ENCODE peak calls at places on chromosomes 5 and 9, in four cellular contexts. One of them, this sample, is unnamed. For H3K9me3 and H3K4me1, the result is how much of the 10 kb centered on the place peaks cover.

GRCh38 chr9:78462616-78463015 is 165.7 kb downstream of the PSAT1 start:
- DNase-seq in neuronal stem cell: no peak
- DNase-seq in heart left ventricle: no peak
- DNase-seq in heart right ventricle: no peak
- DNase-seq in this sample: no peak

GRCh38 chr9:113343732-113344231 is 3.7 kb upstream of the WDR31 start:
- DNase-seq in neuronal stem cell: no peak
- DNase-seq in heart left ventricle: peak
- DNase-seq in heart right ventricle: peak
- DNase-seq in this sample: peak

GRCh38 chr5:14849516-14850294 is 21.9 kb downstream of the ANKH start:
- DNase-seq in neuronal stem cell: no peak
- DNase-seq in heart left ventricle: no peak
- DNase-seq in heart right ventricle: no peak
- DNase-seq in this sample: no peak

GRCh38 chr9:120750421-120750820 is 36.2 kb upstream of the MEGF9 start:
- DNase-seq in neuronal stem cell: no peak
- DNase-seq in heart left ventricle: no peak
- DNase-seq in heart right ventricle: no peak
- DNase-seq in this sample: no peak

GRCh38 chr9:103037508-103038477 is 42.7 kb downstream of the CYLC2 start:
- DNase-seq in neuronal stem cell: no peak
- DNase-seq in heart left ventricle: no peak
- DNase-seq in heart right ventricle: peak
- DNase-seq in this sample: no peak

GRCh38 chr5:175778951-175779475 is 92.4 kb upstream of the CPLX2 start:
- DNase-seq in neuronal stem cell: no peak
- DNase-seq in heart left ventricle: peak
- DNase-seq in heart right ventricle: peak
- DNase-seq in this sample: no peak

GRCh38 chr9:130010151-130010988 is 32.6 kb downstream of the FNBP1 start:
- DNase-seq in neuronal stem cell: no peak
- DNase-seq in heart left ventricle: no peak
- DNase-seq in heart right ventricle: no peak
- DNase-seq in this sample: no peak

GRCh38 chr5:109767997-109768396 is 78.3 kb downstream of the MAN2A1 start:
- DNase-seq in neuronal stem cell: no peak
- DNase-seq in heart left ventricle: no peak
- DNase-seq in heart right ventricle: no peak
- DNase-seq in this sample: no peak

GRCh38 chr5:55860709-55861108 is 9.6 kb downstream of the IL31RA start:
- DNase-seq in neuronal stem cell: no peak
- DNase-seq in heart left ventricle: no peak
- DNase-seq in heart right ventricle: no peak
- DNase-seq in this sample: no peak

GRCh38 chr5:24750356-24750755 is 105.6 kb upstream of the CDH10 start:
- DNase-seq in neuronal stem cell: no peak
- DNase-seq in heart left ventricle: no peak
- DNase-seq in heart right ventricle: no peak
- DNase-seq in this sample: no peak

GRCh38 chr5:158267228-158267627 is 408.3 kb upstream of the CLINT1 start:
- DNase-seq in neuronal stem cell: no peak
- DNase-seq in heart left ventricle: no peak
- DNase-seq in heart right ventricle: no peak
- DNase-seq in this sample: no peak

GRCh38 chr9:127183814-127184582 is 61.6 kb upstream of the ANGPTL2 start:
- DNase-seq in neuronal stem cell: no peak
- DNase-seq in heart left ventricle: peak
- DNase-seq in heart right ventricle: no peak
- DNase-seq in this sample: peak

GRCh38 chr9:96176901-96177718 is 124.9 kb downstream of the HSD17B3 start:
- DNase-seq in neuronal stem cell: no peak
- DNase-seq in heart left ventricle: no peak
- DNase-seq in heart right ventricle: no peak
- DNase-seq in this sample: no peak

GRCh38 chr5:59608745-59609144 is 284.8 kb downstream of the PDE4D start:
- DNase-seq in neuronal stem cell: no peak
- DNase-seq in heart left ventricle: no peak
- DNase-seq in heart right ventricle: no peak
- DNase-seq in this sample: no peak

GRCh38 chr5:150159741-150160179 is 4.1 kb upstream of the PDGFRB start:
- DNase-seq in neuronal stem cell: no peak
- DNase-seq in heart left ventricle: peak
- DNase-seq in heart right ventricle: peak
- DNase-seq in this sample: peak

GRCh38 chr9:8766096-8766495 is 966.5 kb upstream of the DMAC1 start:
- DNase-seq in neuronal stem cell: no peak
- DNase-seq in heart left ventricle: no peak
- DNase-seq in heart right ventricle: no peak
- DNase-seq in this sample: no peak

GRCh38 chr5:154315196-154315595 is 124.7 kb downstream of the GALNT10 start:
- DNase-seq in neuronal stem cell: no peak
- DNase-seq in heart left ventricle: no peak
- DNase-seq in heart right ventricle: no peak
- DNase-seq in this sample: no peak

GRCh38 chr5:125393416-125393815 is 647.0 kb upstream of the ZNF608 start:
- DNase-seq in neuronal stem cell: no peak
- DNase-seq in heart left ventricle: no peak
- DNase-seq in heart right ventricle: no peak
- DNase-seq in this sample: no peak
- H3K9me3 ChIP-seq in neuronal stem cell: under half
- H3K9me3 ChIP-seq in heart left ventricle: under half
- H3K9me3 ChIP-seq in heart right ventricle: under half
- H3K9me3 ChIP-seq in this sample: under half

GRCh38 chr5:97991236-97991635 is 782.2 kb upstream of the RGMB start:
- DNase-seq in neuronal stem cell: no peak
- DNase-seq in heart left ventricle: no peak
- DNase-seq in heart right ventricle: no peak
- DNase-seq in this sample: no peak
- H3K4me1 ChIP-seq in neuronal stem cell: under half
- H3K4me1 ChIP-seq in heart left ventricle: under half
- H3K4me1 ChIP-seq in heart right ventricle: under half
- H3K4me1 ChIP-seq in this sample: under half

GRCh38 chr9:137354153-137354844 is 52.2 kb upstream of the NRARP start:
- DNase-seq in neuronal stem cell: no peak
- DNase-seq in heart left ventricle: no peak
- DNase-seq in heart right ventricle: no peak
- DNase-seq in this sample: no peak

GRCh38 chr9:137354845-137355420 is 52.9 kb upstream of the NRARP start:
- DNase-seq in neuronal stem cell: no peak
- DNase-seq in heart left ventricle: no peak
- DNase-seq in heart right ventricle: no peak
- DNase-seq in this sample: no peak

GRCh38 chr9:137351781-137352501 is 49.9 kb upstream of the NRARP start:
- DNase-seq in neuronal stem cell: no peak
- DNase-seq in heart left ventricle: no peak
- DNase-seq in heart right ventricle: no peak
- DNase-seq in this sample: no peak

GRCh38 chr9:137352511-137353222 is 50.6 kb upstream of the NRARP start:
- DNase-seq in neuronal stem cell: no peak
- DNase-seq in heart left ventricle: no peak
- DNase-seq in heart right ventricle: no peak
- DNase-seq in this sample: no peak

DNA sequence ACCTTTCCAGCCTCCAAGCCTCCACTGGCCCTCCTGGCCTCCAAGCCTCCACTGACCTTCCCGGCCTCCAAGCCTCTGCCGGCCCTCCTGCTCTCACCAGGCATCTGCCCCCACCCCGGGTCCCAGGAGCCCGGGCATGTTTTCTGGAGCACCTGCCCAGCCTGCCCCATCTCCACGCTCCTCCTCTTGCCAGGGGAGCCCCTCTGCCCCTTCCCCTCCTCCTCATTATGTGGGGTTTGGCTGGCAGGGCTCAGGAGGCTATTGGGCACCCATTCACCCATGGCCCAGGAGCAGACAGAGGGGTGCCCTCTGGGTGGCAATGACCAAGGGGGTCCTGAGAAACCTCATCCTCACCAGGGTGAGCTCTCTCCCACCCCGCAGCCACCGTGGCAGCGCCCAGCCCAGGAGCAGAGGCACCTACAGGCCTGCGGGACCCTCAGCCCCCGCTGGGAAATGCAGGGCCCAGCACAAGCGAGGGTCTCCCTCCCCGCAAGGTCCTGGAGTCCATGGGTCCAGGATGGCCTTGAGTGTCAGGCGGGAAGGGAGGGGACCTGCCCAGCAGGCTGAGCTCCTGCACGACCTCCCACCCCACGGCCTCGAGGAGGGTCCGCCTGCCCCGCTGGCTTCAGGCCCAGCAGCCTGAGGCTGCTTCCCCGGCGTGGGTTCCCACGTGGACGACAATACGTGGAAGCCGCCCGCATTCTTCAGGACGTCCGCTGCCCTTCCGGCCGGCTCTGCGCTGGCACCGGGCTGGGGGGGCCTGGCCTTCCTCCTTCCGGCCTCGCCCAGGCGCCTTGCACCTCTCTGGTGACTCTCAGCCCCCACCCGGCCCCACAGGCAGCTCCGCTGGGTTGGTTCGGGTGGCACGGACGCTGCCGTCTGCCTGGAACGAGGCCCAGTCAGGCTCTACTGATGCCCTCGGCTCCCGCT is 51.4 kb upstream of the NRARP start:
- DNase-seq in neuronal stem cell: no peak
- DNase-seq in heart left ventricle: peak
- DNase-seq in heart right ventricle: peak
- DNase-seq in this sample: peak
- H3K9me3 ChIP-seq in neuronal stem cell: under half
- H3K9me3 ChIP-seq in heart left ventricle: under half
- H3K9me3 ChIP-seq in heart right ventricle: under half
- H3K9me3 ChIP-seq in this sample: under half

DNA sequence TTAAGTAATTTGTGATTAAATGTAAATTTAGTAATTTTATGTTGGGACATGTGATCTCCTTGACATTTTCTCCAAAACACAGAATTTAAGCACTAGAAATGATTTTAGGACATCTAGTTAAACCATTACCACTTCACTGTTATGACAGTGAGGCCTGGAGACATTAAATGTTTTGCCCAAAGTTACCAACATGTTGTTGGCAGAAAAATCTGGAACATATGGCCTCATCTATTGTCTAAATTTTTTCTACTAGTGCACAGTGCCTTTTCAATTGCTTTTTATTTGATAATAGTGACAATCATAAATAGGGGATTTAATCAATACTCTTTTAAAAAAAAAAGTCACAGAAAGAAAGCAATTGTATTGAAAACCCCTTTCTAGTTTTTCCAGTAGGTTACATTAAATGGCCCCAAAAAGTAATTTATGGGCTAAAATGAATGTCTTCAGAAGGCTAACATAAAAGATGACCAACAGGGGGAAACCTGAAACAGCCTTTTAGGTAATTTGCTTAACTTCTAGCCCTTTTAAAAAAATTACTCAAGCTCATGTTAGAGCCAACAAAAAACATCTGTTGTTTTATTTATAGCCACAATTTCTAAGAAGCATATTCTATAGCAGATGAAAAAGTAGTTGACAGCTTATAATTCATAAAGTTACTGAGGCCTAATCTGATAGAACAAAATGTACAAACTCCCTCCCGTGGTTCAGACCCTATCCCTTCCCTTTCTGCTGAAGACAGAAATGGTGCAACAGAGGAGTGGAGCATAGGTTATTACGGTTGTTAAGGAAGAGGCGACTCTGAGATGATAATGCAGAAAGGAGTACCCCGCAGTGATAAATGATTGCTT is 45.8 kb downstream of the PIK3R1 start:
- DNase-seq in neuronal stem cell: no peak
- DNase-seq in heart left ventricle: no peak
- DNase-seq in heart right ventricle: no peak
- DNase-seq in this sample: no peak
- H3K4me1 ChIP-seq in neuronal stem cell: under half
- H3K4me1 ChIP-seq in heart left ventricle: half or more
- H3K4me1 ChIP-seq in heart right ventricle: half or more
- H3K4me1 ChIP-seq in this sample: under half

GRCh38 chr9:88056876-88057275 is 81.4 kb downstream of the SPATA31C2 start:
- DNase-seq in neuronal stem cell: no peak
- DNase-seq in heart left ventricle: no peak
- DNase-seq in heart right ventricle: no peak
- DNase-seq in this sample: no peak
- H3K9me3 ChIP-seq in neuronal stem cell: under half
- H3K9me3 ChIP-seq in heart left ventricle: under half
- H3K9me3 ChIP-seq in heart right ventricle: under half
- H3K9me3 ChIP-seq in this sample: under half

GRCh38 chr5:40432836-40433235 is 246.9 kb upstream of the PTGER4 start:
- DNase-seq in neuronal stem cell: no peak
- DNase-seq in heart left ventricle: no peak
- DNase-seq in heart right ventricle: no peak
- DNase-seq in this sample: no peak
- H3K4me1 ChIP-seq in neuronal stem cell: under half
- H3K4me1 ChIP-seq in heart left ventricle: under half
- H3K4me1 ChIP-seq in heart right ventricle: under half
- H3K4me1 ChIP-seq in this sample: under half

DNA sequence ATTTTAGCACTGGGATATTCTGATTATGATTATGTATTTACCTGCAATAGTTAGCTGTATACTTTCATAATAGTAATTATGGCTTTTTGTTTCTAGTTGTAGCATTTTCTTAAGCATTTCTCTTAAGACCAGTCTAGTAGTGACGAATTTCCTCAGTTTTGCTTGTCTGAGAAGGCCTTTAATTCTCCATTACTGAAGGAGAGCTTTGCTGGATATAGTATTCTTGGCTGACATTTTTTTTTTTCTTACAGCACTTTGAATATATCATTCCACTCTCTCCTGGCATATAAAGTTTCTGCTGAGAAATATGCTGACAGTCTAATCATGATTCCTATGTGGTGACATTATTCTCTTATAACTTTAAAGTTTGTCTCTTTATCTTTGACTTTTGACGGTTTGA is 181.1 kb upstream of the DMRTA1 start:
- DNase-seq in neuronal stem cell: no peak
- DNase-seq in heart left ventricle: no peak
- DNase-seq in heart right ventricle: no peak
- DNase-seq in this sample: no peak
- H3K9me3 ChIP-seq in neuronal stem cell: under half
- H3K9me3 ChIP-seq in heart left ventricle: under half
- H3K9me3 ChIP-seq in heart right ventricle: under half
- H3K9me3 ChIP-seq in this sample: under half

GRCh38 chr5:151743535-151743934 is 14.9 kb downstream of the ATOX1 start:
- DNase-seq in neuronal stem cell: no peak
- DNase-seq in heart left ventricle: no peak
- DNase-seq in heart right ventricle: no peak
- DNase-seq in this sample: no peak
- H3K4me1 ChIP-seq in neuronal stem cell: under half
- H3K4me1 ChIP-seq in heart left ventricle: under half
- H3K4me1 ChIP-seq in heart right ventricle: half or more
- H3K4me1 ChIP-seq in this sample: under half

DNA sequence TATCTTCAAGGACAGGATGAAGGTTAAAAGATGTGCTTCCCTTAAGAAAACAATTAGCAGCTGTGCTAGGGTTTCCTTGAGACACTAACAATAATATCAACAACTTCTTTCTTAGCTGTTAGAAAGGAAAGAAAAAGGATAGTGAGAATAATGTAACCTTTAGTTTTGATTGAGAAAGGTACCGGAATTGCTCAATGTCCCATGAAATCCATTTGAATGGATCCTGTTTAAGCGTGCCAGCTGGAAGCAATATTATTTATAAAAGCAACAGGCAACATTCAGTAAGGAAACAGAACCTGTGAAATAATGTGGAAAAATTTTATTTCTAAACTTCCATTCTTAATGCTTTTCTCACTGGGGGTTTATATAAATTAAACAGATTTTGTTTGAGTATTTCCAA is 120.9 kb downstream of the CCDC192 start:
- DNase-seq in neuronal stem cell: no peak
- DNase-seq in heart left ventricle: no peak
- DNase-seq in heart right ventricle: no peak
- DNase-seq in this sample: no peak
- H3K9me3 ChIP-seq in neuronal stem cell: under half
- H3K9me3 ChIP-seq in heart left ventricle: under half
- H3K9me3 ChIP-seq in heart right ventricle: under half
- H3K9me3 ChIP-seq in this sample: under half

GRCh38 chr9:69171049-69171448 is 3.0 kb upstream of the TJP2 start:
- DNase-seq in neuronal stem cell: no peak
- DNase-seq in heart left ventricle: peak
- DNase-seq in heart right ventricle: no peak
- DNase-seq in this sample: peak
- H3K4me1 ChIP-seq in neuronal stem cell: under half
- H3K4me1 ChIP-seq in heart left ventricle: under half
- H3K4me1 ChIP-seq in heart right ventricle: under half
- H3K4me1 ChIP-seq in this sample: under half